ENCODE peak calls at places on chromosomes 16 and 17, in eight cellular contexts. F is tibial artery; D is tibial nerve; T is ascending aorta; Q is CD4-positive, alpha-beta T cell; B is pancreas; O is cardiac muscle cell; Y is AG09319. Z is an unnamed sample.

GRCh38 chr17:67675481-67675880 is 42.3 kb upstream of the NOL11 start:
- DNase-seq in F (no peak), D (no peak), T (no peak), Q (no peak), B (no peak), O (no peak), Y (no peak), Z (no peak)

GRCh38 chr17:57422574-57423164 is 166.3 kb downstream of the MSI2 start:
- DNase-seq in F (peak), D (no peak), T (peak), Q (no peak), B (no peak), O (peak), Y (no peak), Z (no peak)

GRCh38 chr17:5078106-5079028 is at the start of gene ZFP3:
- DNase-seq in F (peak), D (peak), T (peak), Q (peak), B (peak), O (peak), Y (peak), Z (peak)

GRCh38 chr17:11644265-11645212 is 46.3 kb downstream of the DNAH9 start:
- DNase-seq in F (no peak), D (peak), T (no peak), Q (peak), B (peak), O (peak), Y (no peak), Z (peak)

GRCh38 chr16:10210979-10211378 is 28.8 kb upstream of the GRIN2A start:
- DNase-seq in F (no peak), D (no peak), T (no peak), Q (no peak), B (no peak), O (no peak), Y (no peak), Z (no peak)

GRCh38 chr16:84976644-84977400 is 34.5 kb downstream of the ZDHHC7 start:
- DNase-seq in F (peak), D (peak), T (peak), Q (no peak), B (no peak), O (no peak), Y (no peak), Z (no peak)

GRCh38 chr16:67255553-67256030 is 6.8 kb downstream of the SLC9A5 start:
- DNase-seq in F (no peak), D (no peak), T (no peak), Q (no peak), B (no peak), O (no peak), Y (no peak), Z (no peak)

GRCh38 chr16:23607740-23608139 is 11.6 kb upstream of the NDUFAB1 start:
- DNase-seq in F (no peak), D (no peak), T (no peak), Q (no peak), B (no peak), O (peak), Y (no peak), Z (no peak)

GRCh38 chr17:83181991-83182619 is 102.7 kb downstream of the METRNL start:
- DNase-seq in F (peak), D (peak), T (no peak), Q (no peak), B (peak), O (no peak), Y (no peak), Z (no peak)

GRCh38 chr17:17420561-17421269 is 56.1 kb upstream of the MED9 start:
- DNase-seq in F (peak), D (peak), T (no peak), Q (no peak), B (peak), O (peak), Y (peak), Z (peak)

GRCh38 chr16:12580809-12581208 is 222.9 kb downstream of the CPPED1 start:
- DNase-seq in F (peak), D (no peak), T (no peak), Q (no peak), B (no peak), O (no peak), Y (no peak), Z (no peak)

GRCh38 chr17:28008526-28008925 is 34.0 kb upstream of the NLK start:
- DNase-seq in F (no peak), D (peak), T (no peak), Q (no peak), B (peak), O (peak), Y (peak), Z (peak)

GRCh38 chr17:2157081-2157480 is 102.2 kb downstream of the HIC1 start:
- DNase-seq in F (peak), D (no peak), T (no peak), Q (no peak), B (no peak), O (peak), Y (no peak), Z (peak)

GRCh38 chr17:78817123-78817522 is 23.5 kb downstream of the USP36 start:
- DNase-seq in F (no peak), D (no peak), T (no peak), Q (peak), B (no peak), O (no peak), Y (no peak), Z (no peak)

GRCh38 chr17:27807567-27808470 is 7.5 kb upstream of the NOS2 start:
- DNase-seq in F (no peak), D (no peak), T (no peak), Q (peak), B (no peak), O (no peak), Y (no peak), Z (peak)

GRCh38 chr16:82653550-82654511 is 27.1 kb downstream of the CDH13 start:
- DNase-seq in F (no peak), D (no peak), T (no peak), Q (peak), B (no peak), O (peak), Y (peak), Z (no peak)

GRCh38 chr16:7613518-7613917 is 280.9 kb downstream of the RBFOX1 start:
- DNase-seq in F (no peak), D (no peak), T (no peak), Q (no peak), B (no peak), O (no peak), Y (no peak), Z (no peak)

GRCh38 chr16:17965131-17965530 is 371.4 kb downstream of the NPIPA8 start:
- DNase-seq in F (no peak), D (no peak), T (no peak), Q (no peak), B (no peak), O (no peak), Y (no peak), Z (no peak)

GRCh38 chr17:1365445-1366039 is 34.5 kb downstream of the YWHAE start:
- DNase-seq in F (peak), D (peak), T (no peak), Q (peak), B (peak), O (peak), Y (peak), Z (no peak)

GRCh38 chr17:66406701-66407644 is 104.6 kb downstream of the PRKCA start:
- DNase-seq in F (no peak), D (no peak), T (no peak), Q (no peak), B (no peak), O (no peak), Y (no peak), Z (no peak)

GRCh38 chr17:76735586-76736348 is 1.4 kb downstream of the SRSF2 start:
- DNase-seq in F (no peak), D (no peak), T (no peak), Q (no peak), B (no peak), O (no peak), Y (no peak), Z (no peak)

GRCh38 chr17:29253037-29253436 is 6.4 kb downstream of the CRYBA1 start:
- DNase-seq in F (no peak), D (no peak), T (no peak), Q (no peak), B (no peak), O (no peak), Y (no peak), Z (no peak)

GRCh38 chr17:29250666-29251065 is 4.0 kb downstream of the CRYBA1 start:
- DNase-seq in F (no peak), D (no peak), T (no peak), Q (no peak), B (no peak), O (no peak), Y (no peak), Z (no peak)

GRCh38 chr17:29248845-29249244 is 2.2 kb downstream of the CRYBA1 start:
- DNase-seq in F (no peak), D (no peak), T (no peak), Q (no peak), B (no peak), O (no peak), Y (no peak), Z (no peak)

GRCh38 chr17:29251184-29251583 is 4.5 kb downstream of the CRYBA1 start:
- DNase-seq in F (no peak), D (no peak), T (no peak), Q (no peak), B (no peak), O (no peak), Y (no peak), Z (no peak)

GRCh38 chr17:29251969-29252866 is 5.6 kb downstream of the CRYBA1 start:
- DNase-seq in F (no peak), D (no peak), T (no peak), Q (no peak), B (no peak), O (peak), Y (no peak), Z (no peak)
- TF ChIP-seq CTCF in F (peak), D (no peak), T (peak), Q (peak), B (no peak), O (peak), Y (peak), Z (no peak)

GRCh38 chr16:30588651-30589050 is 3.2 kb upstream of the ZNF785 start:
- DNase-seq in F (no peak), D (no peak), T (no peak), Q (no peak), B (no peak), O (no peak), Y (no peak), Z (no peak)

GRCh38 chr16:30585022-30585399 is 486 bp downstream of the ZNF785 start:
- DNase-seq in F (no peak), D (no peak), T (no peak), Q (no peak), B (no peak), O (no peak), Y (no peak), Z (peak)

GRCh38 chr16:30581462-30581861 is 4.0 kb downstream of the ZNF785 start:
- DNase-seq in F (no peak), D (no peak), T (no peak), Q (no peak), B (no peak), O (no peak), Y (no peak), Z (no peak)

GRCh38 chr16:30582611-30583340 is 2.7 kb downstream of the ZNF785 start:
- DNase-seq in F (no peak), D (no peak), T (no peak), Q (no peak), B (no peak), O (no peak), Y (no peak), Z (no peak)

GRCh38 chr16:30585400-30586191 is at the start of gene ZNF785:
- DNase-seq in F (peak), D (peak), T (peak), Q (peak), B (peak), O (peak), Y (peak), Z (peak)
- TF ChIP-seq CTCF in F (no peak), D (peak), T (peak), Q (no peak), B (no peak), O (peak), Y (peak), Z (no peak)

GRCh38 chr17:45230410-45230786 is 8.7 kb downstream of the FMNL1 start:
- DNase-seq in F (no peak), D (no peak), T (no peak), Q (no peak), B (no peak), O (no peak), Y (no peak), Z (no peak)

GRCh38 chr17:45232514-45233422 is 11.1 kb downstream of the FMNL1 start:
- DNase-seq in F (no peak), D (no peak), T (no peak), Q (no peak), B (no peak), O (no peak), Y (no peak), Z (peak)

GRCh38 chr17:45230787-45231480 is 9.2 kb downstream of the FMNL1 start:
- DNase-seq in F (peak), D (no peak), T (no peak), Q (no peak), B (no peak), O (peak), Y (no peak), Z (no peak)

GRCh38 chr17:45229681-45230409 is 8.2 kb downstream of the FMNL1 start:
- DNase-seq in F (no peak), D (no peak), T (no peak), Q (no peak), B (no peak), O (peak), Y (no peak), Z (peak)

DNA sequence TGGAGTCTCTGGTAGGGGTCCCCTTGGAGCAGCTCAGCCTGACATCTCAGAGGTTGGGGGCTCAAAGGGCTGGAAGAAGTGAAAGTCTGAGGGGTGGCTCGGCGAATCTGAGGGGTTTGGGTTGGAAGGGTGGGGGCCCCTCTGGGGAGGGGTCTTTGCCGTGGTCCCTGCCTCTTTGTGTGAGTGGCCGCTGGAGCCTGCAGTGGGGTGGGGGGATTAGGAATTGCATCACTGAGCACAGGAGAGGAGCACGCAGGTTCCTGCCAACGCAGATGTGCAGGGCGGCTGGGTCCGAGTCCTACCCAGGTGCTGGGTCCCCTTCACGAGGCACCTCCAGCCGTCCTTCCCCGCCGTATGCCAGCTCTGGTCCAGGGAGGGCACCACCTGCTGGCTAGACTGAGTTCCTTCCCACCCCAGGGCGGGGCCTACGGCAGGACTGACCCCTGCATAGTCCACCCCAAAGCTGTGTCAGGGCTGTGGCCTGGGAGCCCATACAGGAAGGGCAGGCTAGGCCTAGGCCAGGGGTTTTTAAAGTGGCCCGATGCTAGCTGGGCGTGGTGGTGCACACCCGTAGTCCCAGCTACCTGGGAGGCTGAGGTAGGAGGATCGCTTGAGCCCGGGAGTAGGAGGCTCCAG is 9.9 kb downstream of the FMNL1 start:
- DNase-seq in F (no peak), D (no peak), T (no peak), Q (no peak), B (no peak), O (no peak), Y (no peak), Z (no peak)
- TF ChIP-seq CTCF in F (no peak), D (no peak), T (peak), Q (peak), B (no peak), O (peak), Y (peak), Z (no peak)

DNA sequence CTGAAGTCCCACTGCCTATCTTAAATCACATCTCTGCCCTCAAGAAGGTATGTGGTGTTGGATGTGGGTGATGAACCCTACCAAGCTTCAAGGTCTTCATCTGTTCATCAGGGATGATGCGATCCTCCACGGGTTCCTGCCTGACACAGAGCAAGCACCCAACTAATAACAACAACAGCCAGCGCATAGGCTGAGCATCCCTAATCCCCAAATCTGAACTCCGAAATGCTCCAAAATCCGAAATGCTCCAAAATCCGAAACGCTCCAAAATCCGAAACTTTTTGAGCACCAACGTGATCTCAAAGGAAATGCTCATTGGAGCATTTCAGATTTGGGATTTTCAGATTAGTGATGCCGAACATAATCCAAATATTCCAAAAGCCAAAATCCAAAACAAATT is 238.9 kb upstream of the SDK2 start:
- DNase-seq in F (no peak), D (no peak), T (no peak), Q (no peak), B (no peak), O (no peak), Y (no peak), Z (no peak)
- TF ChIP-seq CTCF in F (no peak), D (no peak), T (no peak), Q (no peak), B (no peak), O (no peak), Y (no peak), Z (no peak)

Z was measured in lower leg skin.